ENCODE peak calls at places on chromosome 10, in nine cellular contexts. E is choroid plexus epithelial cell, N is BE2C, Y is cardiac fibroblast, L is ascending aorta, U is left ventricle myocardium inferior, K is HFF-Myc, I is A549, P is HL-60. C is an unnamed sample.

GRCh38 chr10:49143249-49143648 is 9.4 kb upstream of the FAM170B start:
- DNase-seq in N (no peak), K (no peak), L (no peak), E (no peak), P (no peak), Y (no peak), U (no peak), I (no peak), C (no peak)

GRCh38 chr10:83607959-83608745 is 531.2 kb upstream of the GHITM start:
- DNase-seq in N (no peak), Y (peak), I (no peak), L (no peak), K (no peak), P (no peak), E (peak), U (no peak), C (no peak)

GRCh38 chr10:13816195-13816926 is 229.6 kb downstream of the PRPF18 start:
- DNase-seq in E (peak), P (no peak), L (no peak), I (no peak), Y (peak), N (no peak), U (peak), K (peak), C (no peak)

GRCh38 chr10:93121311-93121710 is 47.6 kb downstream of the CYP26A1 start:
- DNase-seq in Y (no peak), K (no peak), P (no peak), L (no peak), E (no peak), I (no peak), N (no peak), U (no peak), C (no peak)

GRCh38 chr10:80324086-80324485 is 32.5 kb downstream of the DYDC1 start:
- DNase-seq in K (peak), E (peak), P (no peak), N (no peak), Y (peak), L (no peak), U (no peak), I (no peak), C (no peak)

GRCh38 chr10:127585519-127586023 is 36.5 kb downstream of the NPS start:
- DNase-seq in N (no peak), E (no peak), U (no peak), I (no peak), L (no peak), K (no peak), P (no peak), Y (no peak), C (no peak)

GRCh38 chr10:103759100-103759781 is 96.1 kb downstream of the SH3PXD2A start:
- DNase-seq in E (peak), L (peak), P (peak), U (peak), N (no peak), K (no peak), Y (peak), I (peak), C (no peak)

GRCh38 chr10:25556457-25556856 is 377.6 kb upstream of the MYO3A start:
- DNase-seq in U (no peak), N (no peak), Y (peak), K (no peak), I (peak), L (no peak), E (peak), P (no peak), C (no peak)

GRCh38 chr10:71025535-71025934 is 137.2 kb upstream of the PCBD1 start:
- DNase-seq in K (no peak), Y (no peak), U (no peak), I (no peak), L (no peak), E (peak), N (no peak), P (no peak), C (no peak)

GRCh38 chr10:3526721-3527120 is 258.3 kb downstream of the KLF6 start:
- DNase-seq in K (no peak), Y (peak), I (no peak), P (no peak), N (no peak), E (peak), L (no peak), U (no peak), C (no peak)

GRCh38 chr10:4527281-4527960 is 298.6 kb upstream of the AKR1E2 start:
- DNase-seq in I (no peak), U (no peak), K (peak), N (no peak), E (no peak), L (no peak), Y (no peak), P (no peak), C (no peak)

GRCh38 chr10:61186408-61186807 is 242.4 kb upstream of the RHOBTB1 start:
- DNase-seq in P (no peak), L (no peak), U (no peak), Y (no peak), K (no peak), I (no peak), E (no peak), N (no peak), C (no peak)

GRCh38 chr10:67506083-67506756 is 189.8 kb downstream of the CTNNA3 start:
- DNase-seq in U (no peak), I (no peak), P (no peak), Y (no peak), K (no peak), L (no peak), N (no peak), E (no peak), C (no peak)

GRCh38 chr10:14688606-14689005 is 86.1 kb downstream of the FAM107B start:
- DNase-seq in Y (peak), I (no peak), P (no peak), U (no peak), L (no peak), E (peak), N (peak), K (peak), C (no peak)

GRCh38 chr10:11176746-11177145 is 159.1 kb downstream of the CELF2 start:
- DNase-seq in P (peak), U (no peak), N (no peak), I (no peak), K (no peak), E (no peak), L (no peak), Y (no peak), C (no peak)

GRCh38 chr10:11177926-11178453 is 160.3 kb downstream of the CELF2 start:
- DNase-seq in K (no peak), I (no peak), P (no peak), L (no peak), E (no peak), Y (peak), U (peak), N (no peak), C (no peak)

GRCh38 chr10:11178606-11179221 is 161.0 kb downstream of the CELF2 start:
- DNase-seq in K (peak), L (no peak), E (no peak), P (peak), N (no peak), Y (peak), U (peak), I (no peak), C (no peak)

GRCh38 chr10:11173062-11173461 is 155.4 kb downstream of the CELF2 start:
- DNase-seq in P (no peak), N (no peak), L (no peak), Y (no peak), I (no peak), K (no peak), E (no peak), U (no peak), C (no peak)

GRCh38 chr10:11175823-11176243 is 158.2 kb downstream of the CELF2 start:
- DNase-seq in E (no peak), U (no peak), L (no peak), P (no peak), N (no peak), Y (no peak), I (no peak), K (no peak), C (no peak)
- TF ChIP-seq CTCF in E (no peak), U (no peak), L (no peak), P (no peak), N (no peak), Y (no peak), I (no peak), K (no peak), C (no peak)

GRCh38 chr10:133124357-133125211 is 35.4 kb upstream of the KNDC1 start:
- DNase-seq in Y (peak), U (peak), K (no peak), E (peak), N (peak), P (no peak), I (peak), L (no peak), C (peak)
- TF ChIP-seq CTCF in Y (peak), U (peak), K (peak), E (peak), N (peak), P (no peak), I (peak), L (no peak), C (no peak)

GRCh38 chr10:85222300-85222699 is 893.9 kb downstream of the CCSER2 start:
- DNase-seq in I (no peak), Y (no peak), P (no peak), K (no peak), U (no peak), N (no peak), L (no peak), E (no peak), C (no peak)
- TF ChIP-seq CTCF in I (no peak), Y (no peak), P (no peak), K (no peak), U (peak), N (peak), L (no peak), E (no peak), C (no peak)

DNA sequence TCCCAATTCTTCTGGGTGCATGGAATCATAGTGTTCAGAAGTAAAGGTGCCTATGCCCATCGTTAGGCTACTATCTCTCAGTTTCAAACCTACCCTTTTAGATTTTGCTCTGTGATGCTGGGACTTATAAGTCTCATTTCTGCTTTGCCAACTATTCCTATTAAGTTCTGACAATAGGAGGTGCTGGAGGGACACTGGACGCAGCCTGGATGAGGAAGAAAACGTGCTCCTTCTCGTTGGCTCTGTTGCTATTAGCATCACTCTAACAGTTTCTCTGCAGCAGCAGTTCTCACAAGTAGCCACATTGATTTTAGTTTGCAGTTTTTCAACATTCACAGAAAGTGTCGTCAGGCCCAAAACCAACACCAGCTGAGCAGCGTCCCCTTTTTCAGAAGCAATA is 72.4 kb downstream of the ABCC2 start:
- DNase-seq in K (peak), U (no peak), E (peak), Y (peak), I (peak), L (no peak), P (peak), N (peak), C (no peak)
- TF ChIP-seq CTCF in K (peak), U (peak), E (peak), Y (peak), I (peak), L (peak), P (no peak), N (peak), C (no peak)